ENCODE peak calls at places on chromosome 10, in eight cellular contexts. P is testis, D is spleen, J is IMR-90, B is H9, X is H1, S is psoas muscle, Q is pancreas. A is an unnamed sample.
A peak's percentile ranks its signal among the peaks of the same experiment; 100 is the strongest.

GRCh38 chr10:109934958-109935793 is 11.9 kb upstream of the XPNPEP1 start:
- DNase-seq in D (no peak), B (peak; percentile 92), Q (peak; percentile 42), X (peak; percentile 70), J (peak; percentile 83), S (no peak), P (peak; percentile 22), A (no peak)

GRCh38 chr10:72336259-72337038 is 18.3 kb downstream of the DNAJB12 start:
- DNase-seq in D (peak; percentile 81), S (no peak), P (peak; percentile 51), X (no peak), B (no peak), Q (peak; percentile 91), J (no peak), A (no peak)

GRCh38 chr10:563827-564226 is 125.6 kb downstream of the DIP2C start:
- DNase-seq in B (no peak), J (no peak), X (no peak), P (no peak), S (no peak), Q (no peak), D (no peak), A (no peak)

GRCh38 chr10:77383861-77384553 is 253.6 kb downstream of the KCNMA1 start:
- DNase-seq in X (no peak), D (no peak), P (no peak), S (no peak), J (peak; percentile 32), B (no peak), Q (no peak), A (no peak)

GRCh38 chr10:93559490-93559889 is 7.0 kb upstream of the FFAR4 start:
- DNase-seq in Q (no peak), J (no peak), D (no peak), P (no peak), X (no peak), B (no peak), S (no peak), A (peak; percentile 22)

GRCh38 chr10:76428541-76429330 is 997.3 kb downstream of the LRMDA start:
- DNase-seq in J (peak; percentile 95), P (no peak), Q (no peak), X (no peak), S (no peak), D (no peak), B (no peak), A (no peak)

GRCh38 chr10:43863270-43863669 is 214.6 kb upstream of the ZNF32 start:
- DNase-seq in S (no peak), P (no peak), J (no peak), D (no peak), B (no peak), X (no peak), Q (no peak), A (no peak)

GRCh38 chr10:32156031-32156495 is 99.8 kb upstream of the KIF5B start:
- DNase-seq in S (no peak), Q (no peak), X (no peak), P (no peak), D (no peak), J (no peak), B (no peak), A (no peak)

GRCh38 chr10:30630571-30630970 is 1.0 kb upstream of the LYZL2 start:
- DNase-seq in P (no peak), D (no peak), Q (no peak), X (no peak), B (no peak), S (no peak), J (peak; percentile 85), A (no peak)

GRCh38 chr10:76936182-76936581 is 701.4 kb downstream of the KCNMA1 start:
- DNase-seq in S (no peak), J (no peak), X (no peak), P (no peak), B (no peak), Q (no peak), D (no peak), A (no peak)

GRCh38 chr10:13890233-13890616 is 303.5 kb downstream of the PRPF18 start:
- DNase-seq in S (no peak), D (no peak), B (no peak), J (peak; percentile 71), X (no peak), P (no peak), Q (no peak), A (no peak)

GRCh38 chr10:20897146-20897834 is at the start of gene NEBL:
- DNase-seq in D (no peak), J (no peak), P (no peak), S (no peak), B (no peak), X (no peak), Q (no peak), A (no peak)

GRCh38 chr10:118002581-118002980 is 44.2 kb downstream of the RAB11FIP2 start:
- DNase-seq in B (no peak), J (peak; percentile 59), S (no peak), D (no peak), P (no peak), X (no peak), Q (no peak), A (no peak)

GRCh38 chr10:121154846-121155245 is 303.7 kb downstream of the WDR11 start:
- DNase-seq in X (no peak), S (no peak), B (no peak), D (no peak), P (peak; percentile 54), J (no peak), Q (no peak), A (no peak)

DNA sequence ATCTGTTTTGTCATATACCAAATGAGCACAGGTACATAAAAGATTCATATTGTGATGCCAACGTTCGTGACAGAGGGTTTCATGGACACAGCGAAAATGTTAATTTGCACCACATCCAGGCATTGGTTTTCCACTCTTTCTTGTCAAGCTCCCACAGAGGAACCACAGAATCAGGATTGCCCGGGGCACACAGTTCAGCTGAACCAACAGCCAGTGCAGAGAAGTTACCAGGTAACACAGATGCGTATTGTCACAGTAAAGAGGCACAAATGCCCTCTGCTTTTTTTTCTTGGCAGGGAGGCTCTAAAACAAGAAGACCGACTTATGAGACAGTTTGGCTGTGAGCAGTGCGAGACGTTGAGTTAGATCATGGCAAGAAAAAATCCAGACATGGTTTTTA is 331.1 kb upstream of the KIAA1217 start:
- DNase-seq in J (no peak), X (no peak), P (no peak), Q (no peak), S (no peak), B (no peak), D (no peak), A (no peak)
- H3K27me3 ChIP-seq in J (no peaks in the 10 kb centered on the region), X (no peaks in the 10 kb centered on the region), P (no peaks in the 10 kb centered on the region), Q (no peaks in the 10 kb centered on the region), S (peaks cover 2% of the 10 kb centered on the region), B (no peaks in the 10 kb centered on the region), D (no peaks in the 10 kb centered on the region), A (no peaks in the 10 kb centered on the region)

DNA sequence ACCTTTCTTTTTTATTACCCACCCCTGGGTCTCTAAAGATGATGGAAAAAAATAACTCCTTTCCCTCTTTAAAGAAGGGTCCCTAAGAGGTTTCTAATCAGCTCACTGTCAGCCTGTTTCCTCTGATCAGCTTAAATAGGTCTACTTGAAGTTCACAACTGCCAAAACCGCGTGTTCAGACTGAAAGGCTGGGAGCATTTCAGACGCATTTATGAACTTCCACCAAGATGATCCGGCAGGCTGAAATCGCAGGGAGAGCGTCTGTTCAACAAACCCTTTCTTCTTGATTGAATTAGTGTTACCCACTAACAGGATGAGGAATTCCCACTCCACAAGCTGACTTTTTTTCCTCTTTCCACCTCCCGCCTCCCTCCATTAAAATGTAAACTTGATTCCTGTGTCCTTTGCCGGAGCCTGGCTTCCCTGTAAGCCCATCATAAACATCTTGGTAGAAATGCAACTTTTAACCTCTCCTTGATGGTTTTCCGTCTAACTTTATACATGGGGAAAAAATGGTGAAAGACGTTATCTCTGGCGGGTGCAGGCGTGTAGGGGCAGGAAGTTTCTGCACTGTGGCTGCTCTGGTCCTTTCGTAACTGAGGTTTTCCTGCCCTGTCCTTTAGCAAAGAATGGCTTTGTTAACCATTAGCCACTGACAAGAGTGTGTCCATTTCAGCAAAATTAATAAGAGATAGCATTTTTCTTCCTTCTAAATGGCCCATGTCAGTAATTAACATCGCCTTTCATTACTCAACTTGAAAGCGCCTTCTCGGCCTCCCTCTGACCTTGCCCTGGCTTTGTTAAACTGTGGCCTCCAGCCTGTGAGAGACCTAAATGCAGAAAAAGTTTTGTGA is 130.7 kb downstream of the BAMBI start:
- DNase-seq in X (no peak), D (no peak), B (no peak), Q (no peak), S (no peak), J (peak; percentile 34), P (peak; percentile 33), A (no peak)
- TF ChIP-seq CTCF in X (no peak), D (no peak), B (no peak), Q (no peak), S (no peak), J (no peak), P (no peak), A (no peak)

GRCh38 chr10:48234807-48235206 is 39.7 kb downstream of the FRMPD2 start:
- DNase-seq in D (no peak), X (no peak), P (no peak), S (no peak), B (peak; percentile 12), J (no peak), Q (no peak), A (no peak)
- H3K27me3 ChIP-seq in D (no peaks in the 10 kb centered on the region), X (no peaks in the 10 kb centered on the region), P (no peaks in the 10 kb centered on the region), S (no peaks in the 10 kb centered on the region), B (no peaks in the 10 kb centered on the region), J (peaks cover 19% of the 10 kb centered on the region), Q (no peaks in the 10 kb centered on the region), A (no peaks in the 10 kb centered on the region)

GRCh38 chr10:73414230-73414981 is 548 bp upstream of the ANXA7 start:
- DNase-seq in X (no peak), S (no peak), D (no peak), P (no peak), Q (no peak), B (no peak), J (no peak), A (no peak)

GRCh38 chr10:73416571-73416970 is 2.7 kb upstream of the ANXA7 start:
- DNase-seq in J (no peak), X (no peak), B (no peak), S (no peak), D (no peak), Q (no peak), P (no peak), A (no peak)

GRCh38 chr10:73410897-73411296 is 3.0 kb downstream of the ANXA7 start:
- DNase-seq in J (no peak), D (no peak), P (no peak), Q (no peak), B (no peak), X (no peak), S (no peak), A (no peak)

GRCh38 chr10:73413108-73413527 is 740 bp downstream of the ANXA7 start:
- DNase-seq in J (no peak), X (no peak), D (no peak), B (peak; percentile 53), P (peak; percentile 47), S (peak; percentile 63), Q (peak; percentile 30), A (peak; percentile 50)

DNA sequence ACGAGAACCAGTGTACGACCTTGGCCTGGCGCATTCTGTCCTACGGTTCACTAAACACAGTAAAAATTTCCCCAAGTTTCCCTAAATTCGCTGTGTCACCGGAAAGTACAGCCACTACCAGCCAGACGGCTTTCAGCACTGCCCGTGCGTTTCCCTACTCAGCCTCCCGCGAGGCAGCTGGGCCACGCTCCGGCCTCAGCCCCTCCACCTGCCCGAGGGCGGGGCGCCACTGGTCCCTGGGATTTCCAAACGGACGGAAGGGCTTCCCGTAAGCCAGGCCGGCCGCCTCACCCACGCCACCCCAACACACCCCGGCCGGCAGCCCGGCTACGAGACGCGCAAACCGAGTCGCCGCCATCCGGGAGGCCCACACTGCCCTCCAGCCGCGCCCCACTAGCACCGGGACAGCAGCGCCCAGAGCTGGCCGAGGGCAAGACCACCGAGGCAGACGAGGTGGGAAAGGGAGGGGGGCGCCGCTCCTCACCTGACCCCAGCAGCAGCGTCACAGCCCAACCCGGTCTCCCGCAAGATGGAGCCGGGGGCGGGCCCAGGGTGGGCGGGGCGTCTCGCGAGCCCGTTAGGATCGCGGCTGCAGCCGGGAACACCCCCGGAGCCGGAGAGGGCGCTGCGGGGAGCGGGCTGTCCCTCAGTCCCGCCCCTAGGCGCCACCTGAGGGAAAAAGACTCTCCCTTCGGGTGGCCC is at the start of gene ANXA7:
- DNase-seq in P (peak; percentile 95), B (peak; percentile 97), Q (peak; percentile 96), S (peak; percentile 96), X (peak; percentile 62), J (peak; percentile 75), D (peak; percentile 99), A (peak; percentile 96)
- TF ChIP-seq CTCF in P (no peak), B (no peak), Q (peak; percentile 29), S (peak; percentile 21), X (peak; percentile 1), J (peak; percentile 30), D (peak; percentile 30), A (peak; percentile 38)

A was measured in upper lobe of left lung.